ENCODE peak calls at places on chromosomes 5 and 9, in six cellular contexts. O is GM23338, T is PC-3, H is HCT116, J is PC-9, D is MM.1S. B is an unnamed sample. For H3K9me2, the result is how much of the 10 kb centered on the place peaks cover.

GRCh38 chr9:135523521-135524129 is 2.4 kb downstream of the LCN1 start:
- DNase-seq in T (no peak), J (no peak), H (no peak), D (no peak), O (peak), B (no peak)

GRCh38 chr5:140182803-140183367 is 7.9 kb downstream of the CYSTM1 start:
- DNase-seq in H (no peak), O (peak), D (no peak), T (no peak), J (no peak), B (peak)

GRCh38 chr5:177467436-177467835 is 6.0 kb downstream of the DBN1 start:
- DNase-seq in D (no peak), J (no peak), T (no peak), H (no peak), O (no peak), B (no peak)

GRCh38 chr9:33776578-33776977 is 18.8 kb upstream of the PRSS3 start:
- DNase-seq in O (no peak), T (no peak), D (no peak), H (no peak), J (no peak), B (no peak)

GRCh38 chr5:119378075-119378699 is 22.4 kb downstream of the TNFAIP8 start:
- DNase-seq in H (no peak), J (no peak), O (no peak), D (no peak), T (no peak), B (no peak)

GRCh38 chr9:75891277-75892167 is 1.0 kb downstream of the PCSK5 start:
- DNase-seq in J (peak), T (no peak), D (peak), O (peak), H (peak), B (peak)

GRCh38 chr5:110736763-110737162 is 2.0 kb upstream of the SLC25A46 start:
- DNase-seq in T (no peak), H (no peak), O (no peak), J (no peak), D (no peak), B (peak)

GRCh38 chr5:176716320-176716719 is 69.0 kb downstream of the TSPAN17 start:
- DNase-seq in O (no peak), D (no peak), H (peak), T (peak), J (peak), B (peak)

GRCh38 chr5:55991768-55992486 is 2.8 kb downstream of the IL6ST start:
- DNase-seq in O (no peak), T (no peak), H (no peak), J (no peak), D (peak), B (no peak)

GRCh38 chr5:21680196-21680595 is 1172.9 kb downstream of the CDH12 start:
- DNase-seq in J (peak), H (no peak), D (no peak), T (peak), O (no peak), B (no peak)

GRCh38 chr5:157198277-157199058 is 17.8 kb downstream of the ITK start:
- DNase-seq in D (no peak), T (no peak), H (no peak), J (no peak), O (no peak), B (no peak)

GRCh38 chr5:6365142-6365976 is 13.0 kb downstream of the MED10 start:
- DNase-seq in J (no peak), D (no peak), H (no peak), T (peak), O (no peak), B (no peak)

GRCh38 chr9:2337131-2337530 is 284.5 kb upstream of the VLDLR start:
- DNase-seq in J (no peak), T (no peak), H (no peak), O (no peak), D (no peak), B (no peak)

GRCh38 chr5:154916874-154917273 is 21.1 kb downstream of the GEMIN5 start:
- DNase-seq in H (no peak), O (no peak), T (peak), J (no peak), D (no peak), B (no peak)
- TF ChIP-seq CTCF in H (no peak), O (no peak), T (no peak), J (no peak), D (no peak), B (no peak)

DNA sequence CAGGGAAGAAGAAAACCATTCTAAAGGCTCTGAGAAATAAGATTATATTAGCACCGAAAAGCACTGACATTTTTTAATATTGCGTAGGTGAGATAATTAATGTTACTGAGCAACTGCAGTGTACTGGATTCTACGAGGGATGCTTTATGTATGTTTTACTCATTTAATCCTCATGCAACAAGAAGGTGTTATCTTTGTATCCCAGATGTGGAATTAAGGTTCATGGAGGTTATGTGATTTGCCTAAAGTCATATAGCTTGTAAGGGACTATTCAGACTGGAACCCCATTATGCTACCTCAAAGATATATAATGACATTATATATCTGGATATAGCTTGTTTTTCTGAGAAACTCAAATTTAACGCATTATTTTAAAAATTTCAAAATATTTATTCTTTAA is 2.5 kb downstream of the FBXO4 start:
- DNase-seq in O (no peak), T (no peak), J (no peak), D (no peak), H (no peak), B (no peak)
- H3K9me2 ChIP-seq in O (under half), T (under half), J (under half), D (under half), H (under half), B (under half)

GRCh38 chr5:916441-917293 is 24.0 kb downstream of the TRIP13 start:
- DNase-seq in O (no peak), T (no peak), H (no peak), J (no peak), D (no peak), B (no peak)
- TF ChIP-seq EZH2 in O (no peak), T (no peak), H (no peak), J (no peak), D (no peak), B (no peak)

DNA sequence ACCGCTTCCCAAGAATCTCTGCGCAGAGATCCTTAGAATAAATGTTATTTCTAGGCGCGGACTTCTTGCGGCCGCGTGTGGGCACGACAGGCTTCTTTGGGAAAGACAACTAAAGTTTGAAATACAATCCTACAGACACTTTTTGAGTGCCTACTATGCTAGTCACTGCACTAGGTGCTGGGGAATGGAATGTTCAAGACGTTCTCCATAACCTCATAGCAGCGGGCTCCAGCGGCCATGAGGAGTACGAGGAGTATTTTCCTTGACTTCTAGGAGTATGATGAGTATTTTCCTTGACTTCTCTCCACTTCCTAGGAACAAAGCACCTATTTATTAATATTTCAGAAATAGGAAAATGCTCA is 636 bp upstream of the PWWP2A start:
- DNase-seq in T (no peak), O (no peak), H (no peak), D (no peak), J (no peak), B (no peak)
- TF ChIP-seq CTCF in T (peak), O (no peak), H (no peak), D (no peak), J (no peak), B (no peak)

B was measured in hepatocyte.